ENCODE peak calls at places on chromosomes 5 and 9, in five cellular contexts. One of them, this sample, is unnamed.

GRCh38 chr5:172453986-172454354 is 355 bp downstream of the SH3PXD2B start:
- DNase-seq in left ventricle myocardium inferior: peak; percentile 50
- DNase-seq in stimulated activated CD4-positive, alpha-beta T cell treated with anti-CD3 and anti-CD28 coated beads, TNF-alpha, amount 100 ng/mL, for 1 hour: no peak
- DNase-seq in GM12865: no peak
- DNase-seq in mucosa of gallbladder: no peak
- DNase-seq in this sample: no peak

GRCh38 chr9:131585375-131585774 is 40.1 kb downstream of the PRRT1B start:
- DNase-seq in left ventricle myocardium inferior: no peak
- DNase-seq in stimulated activated CD4-positive, alpha-beta T cell treated with anti-CD3 and anti-CD28 coated beads, TNF-alpha, amount 100 ng/mL, for 1 hour: peak; percentile 20
- DNase-seq in GM12865: peak; percentile 47
- DNase-seq in mucosa of gallbladder: no peak
- DNase-seq in this sample: no peak

GRCh38 chr5:132639706-132640130 is 18.3 kb upstream of the IL13 start:
- DNase-seq in left ventricle myocardium inferior: no peak
- DNase-seq in stimulated activated CD4-positive, alpha-beta T cell treated with anti-CD3 and anti-CD28 coated beads, TNF-alpha, amount 100 ng/mL, for 1 hour: no peak
- DNase-seq in GM12865: peak; percentile 85
- DNase-seq in mucosa of gallbladder: no peak
- DNase-seq in this sample: peak; percentile 37

GRCh38 chr5:81751836-81752643 is 1.1 kb upstream of the SSBP2 start:
- DNase-seq in left ventricle myocardium inferior: no peak
- DNase-seq in stimulated activated CD4-positive, alpha-beta T cell treated with anti-CD3 and anti-CD28 coated beads, TNF-alpha, amount 100 ng/mL, for 1 hour: no peak
- DNase-seq in GM12865: no peak
- DNase-seq in mucosa of gallbladder: peak; percentile 16
- DNase-seq in this sample: no peak

GRCh38 chr9:14618851-14619250 is 74.4 kb downstream of the ZDHHC21 start:
- DNase-seq in left ventricle myocardium inferior: no peak
- DNase-seq in stimulated activated CD4-positive, alpha-beta T cell treated with anti-CD3 and anti-CD28 coated beads, TNF-alpha, amount 100 ng/mL, for 1 hour: no peak
- DNase-seq in GM12865: no peak
- DNase-seq in mucosa of gallbladder: no peak
- DNase-seq in this sample: no peak

GRCh38 chr5:157963244-157963643 is 104.3 kb upstream of the CLINT1 start:
- DNase-seq in left ventricle myocardium inferior: no peak
- DNase-seq in stimulated activated CD4-positive, alpha-beta T cell treated with anti-CD3 and anti-CD28 coated beads, TNF-alpha, amount 100 ng/mL, for 1 hour: no peak
- DNase-seq in GM12865: no peak
- DNase-seq in mucosa of gallbladder: no peak
- DNase-seq in this sample: no peak

GRCh38 chr5:160970605-160971191 is 118.7 kb upstream of the ATP10B start:
- DNase-seq in left ventricle myocardium inferior: no peak
- DNase-seq in stimulated activated CD4-positive, alpha-beta T cell treated with anti-CD3 and anti-CD28 coated beads, TNF-alpha, amount 100 ng/mL, for 1 hour: no peak
- DNase-seq in GM12865: peak; percentile 15
- DNase-seq in mucosa of gallbladder: no peak
- DNase-seq in this sample: no peak

GRCh38 chr5:137316346-137316736 is 182.8 kb downstream of the SPOCK1 start:
- DNase-seq in left ventricle myocardium inferior: no peak
- DNase-seq in stimulated activated CD4-positive, alpha-beta T cell treated with anti-CD3 and anti-CD28 coated beads, TNF-alpha, amount 100 ng/mL, for 1 hour: no peak
- DNase-seq in GM12865: no peak
- DNase-seq in mucosa of gallbladder: no peak
- DNase-seq in this sample: no peak

GRCh38 chr5:95731571-95732554 is 727 bp downstream of the RHOBTB3 start:
- DNase-seq in left ventricle myocardium inferior: peak; percentile 56
- DNase-seq in stimulated activated CD4-positive, alpha-beta T cell treated with anti-CD3 and anti-CD28 coated beads, TNF-alpha, amount 100 ng/mL, for 1 hour: no peak
- DNase-seq in GM12865: peak; percentile 56
- DNase-seq in mucosa of gallbladder: peak; percentile 25
- DNase-seq in this sample: peak; percentile 31

This sample was measured in GM10248.